ENCODE peak calls at places on chromosomes 13 and 19, in five cellular contexts. D is GM13977, O is Peyer's patch, H is stomach, K is OCI-LY7. C is an unnamed sample.

GRCh38 chr13:21717817-21718216 is 46.9 kb downstream of the FGF9 start:
- DNase-seq in D (no peak), O (no peak), H (no peak), K (no peak), C (no peak)

GRCh38 chr19:611506-611869 is 21.8 kb downstream of the HCN2 start:
- DNase-seq in D (no peak), O (no peak), H (no peak), K (no peak), C (no peak)

GRCh38 chr19:9958451-9958850 is 22.1 kb upstream of the OLFM2 start:
- DNase-seq in D (no peak), O (no peak), H (no peak), K (no peak), C (no peak)

GRCh38 chr13:99062593-99062992 is 84.7 kb upstream of the DOCK9 start:
- DNase-seq in D (no peak), O (no peak), H (no peak), K (no peak), C (no peak)

GRCh38 chr13:44188257-44188656 is 185.4 kb upstream of the SERP2 start:
- DNase-seq in D (no peak), O (no peak), H (no peak), K (no peak), C (no peak)

GRCh38 chr13:73064991-73065390 is 6.2 kb downstream of the KLF5 start:
- DNase-seq in D (no peak), O (no peak), H (no peak), K (no peak), C (no peak)

GRCh38 chr13:26624572-26624971 is 67.1 kb downstream of the WASF3 start:
- DNase-seq in D (no peak), O (no peak), H (no peak), K (no peak), C (no peak)

GRCh38 chr13:42832341-42833153 is 51.2 kb downstream of the FAM216B start:
- DNase-seq in D (no peak), O (no peak), H (peak), K (no peak), C (no peak)

GRCh38 chr19:3359850-3360493 is 6.4 kb upstream of the NFIC start:
- DNase-seq in D (peak), O (no peak), H (no peak), K (peak), C (no peak)

GRCh38 chr13:102768914-102769313 is 4.7 kb downstream of the TEX30 start:
- DNase-seq in D (no peak), O (no peak), H (no peak), K (no peak), C (no peak)

GRCh38 chr19:38793186-38793585 is 4.2 kb downstream of the LGALS7B start:
- DNase-seq in D (no peak), O (no peak), H (no peak), K (no peak), C (no peak)

GRCh38 chr13:98664047-98664446 is 87.1 kb upstream of the STK24 start:
- DNase-seq in D (no peak), O (no peak), H (no peak), K (no peak), C (peak)

GRCh38 chr13:50129923-50130685 is 114.9 kb downstream of the KCNRG start:
- DNase-seq in D (no peak), O (peak), H (no peak), K (peak), C (no peak)

GRCh38 chr13:21733475-21734311 is 62.8 kb downstream of the FGF9 start:
- DNase-seq in D (no peak), O (no peak), H (no peak), K (no peak), C (no peak)

GRCh38 chr13:84985860-84986259 is 813.4 kb downstream of the SLITRK6 start:
- DNase-seq in D (no peak), O (no peak), H (no peak), K (peak), C (no peak)

GRCh38 chr13:31614073-31614472 is 125.3 kb upstream of the RXFP2 start:
- DNase-seq in D (no peak), O (no peak), H (no peak), K (no peak), C (no peak)

GRCh38 chr19:1672038-1672768 is 19.8 kb upstream of the TCF3 start:
- DNase-seq in D (peak), O (peak), H (no peak), K (peak), C (no peak)

GRCh38 chr13:98454389-98454881 is 122.5 kb downstream of the STK24 start:
- DNase-seq in D (no peak), O (no peak), H (no peak), K (no peak), C (no peak)

GRCh38 chr13:93413972-93414717 is 187.5 kb downstream of the GPC6 start:
- DNase-seq in D (no peak), O (no peak), H (no peak), K (no peak), C (no peak)

GRCh38 chr13:30017880-30018279 is 167.5 kb upstream of the UBL3 start:
- DNase-seq in D (no peak), O (no peak), H (no peak), K (no peak), C (no peak)

GRCh38 chr19:7117248-7117647 is 47.7 kb downstream of the ZNF557 start:
- DNase-seq in D (no peak), O (no peak), H (no peak), K (no peak), C (no peak)

GRCh38 chr13:80862466-80862865 is 521.5 kb upstream of the SPRY2 start:
- DNase-seq in D (no peak), O (no peak), H (no peak), K (no peak), C (no peak)

GRCh38 chr19:46068345-46069258 is 27.8 kb upstream of the IGFL4 start:
- DNase-seq in D (no peak), O (no peak), H (no peak), K (no peak), C (no peak)

GRCh38 chr19:1068111-1069001 is 1.4 kb downstream of the ARHGAP45 start:
- DNase-seq in D (peak), O (peak), H (no peak), K (peak), C (no peak)

GRCh38 chr19:18457478-18458331 is 19.8 kb upstream of the ISYNA1 start:
- DNase-seq in D (no peak), O (no peak), H (no peak), K (no peak), C (no peak)

GRCh38 chr13:35621989-35622388 is 145.5 kb upstream of the MAB21L1 start:
- DNase-seq in D (no peak), O (no peak), H (no peak), K (no peak), C (no peak)

GRCh38 chr19:39846678-39847486 is 703 bp upstream of the FBL start:
- DNase-seq in D (no peak), O (no peak), H (no peak), K (no peak), C (no peak)

GRCh38 chr19:2058570-2059421 is 7.8 kb upstream of the MKNK2 start:
- DNase-seq in D (no peak), O (no peak), H (no peak), K (no peak), C (no peak)

GRCh38 chr13:51816604-51817254 is 12.8 kb upstream of the DHRS12 start:
- DNase-seq in D (no peak), O (no peak), H (no peak), K (no peak), C (no peak)

GRCh38 chr19:42323852-42324654 is 1.4 kb upstream of the MEGF8 start:
- DNase-seq in D (peak), O (peak), H (no peak), K (no peak), C (no peak)

GRCh38 chr13:102291587-102292218 is 110.1 kb downstream of the FGF14 start:
- DNase-seq in D (no peak), O (no peak), H (no peak), K (no peak), C (no peak)

GRCh38 chr13:101706651-101707050 is 254.2 kb downstream of the ITGBL1 start:
- DNase-seq in D (no peak), O (no peak), H (no peak), K (no peak), C (no peak)

GRCh38 chr19:32675720-32676185 is at the start of gene RGS9BP:
- DNase-seq in D (peak), O (peak), H (peak), K (no peak), C (no peak)

GRCh38 chr19:14479985-14480694 is 5.0 kb upstream of the PTGER1 start:
- DNase-seq in D (peak), O (peak), H (peak), K (peak), C (no peak)

GRCh38 chr13:22839554-22840286 is 341.1 kb upstream of the SGCG start:
- DNase-seq in D (no peak), O (no peak), H (no peak), K (no peak), C (no peak)

GRCh38 chr13:30738946-30739528 is 3.7 kb downstream of the ALOX5AP start:
- DNase-seq in D (no peak), O (no peak), H (no peak), K (no peak), C (no peak)

GRCh38 chr19:5540208-5540607 is 27.5 kb downstream of the TINCR start:
- DNase-seq in D (no peak), O (no peak), H (no peak), K (no peak), C (no peak)

GRCh38 chr19:47526798-47527197 is 11.9 kb upstream of the NAPA start:
- DNase-seq in D (no peak), O (no peak), H (no peak), K (no peak), C (no peak)
- TF ChIP-seq CTCF in D (no peak), O (no peak), H (no peak), K (no peak), C (no peak)

GRCh38 chr19:35458192-35458591 is 10.1 kb downstream of the FFAR2 start:
- DNase-seq in D (no peak), O (no peak), H (no peak), K (no peak), C (no peak)
- TF ChIP-seq CTCF in D (no peak), O (no peak), H (no peak), K (no peak), C (no peak)

GRCh38 chr19:29535984-29536508 is 10.3 kb downstream of the VSTM2B start:
- DNase-seq in D (no peak), O (no peak), H (peak), K (no peak), C (no peak)
- TF ChIP-seq CTCF in D (no peak), O (no peak), H (no peak), K (no peak), C (no peak)

DNA sequence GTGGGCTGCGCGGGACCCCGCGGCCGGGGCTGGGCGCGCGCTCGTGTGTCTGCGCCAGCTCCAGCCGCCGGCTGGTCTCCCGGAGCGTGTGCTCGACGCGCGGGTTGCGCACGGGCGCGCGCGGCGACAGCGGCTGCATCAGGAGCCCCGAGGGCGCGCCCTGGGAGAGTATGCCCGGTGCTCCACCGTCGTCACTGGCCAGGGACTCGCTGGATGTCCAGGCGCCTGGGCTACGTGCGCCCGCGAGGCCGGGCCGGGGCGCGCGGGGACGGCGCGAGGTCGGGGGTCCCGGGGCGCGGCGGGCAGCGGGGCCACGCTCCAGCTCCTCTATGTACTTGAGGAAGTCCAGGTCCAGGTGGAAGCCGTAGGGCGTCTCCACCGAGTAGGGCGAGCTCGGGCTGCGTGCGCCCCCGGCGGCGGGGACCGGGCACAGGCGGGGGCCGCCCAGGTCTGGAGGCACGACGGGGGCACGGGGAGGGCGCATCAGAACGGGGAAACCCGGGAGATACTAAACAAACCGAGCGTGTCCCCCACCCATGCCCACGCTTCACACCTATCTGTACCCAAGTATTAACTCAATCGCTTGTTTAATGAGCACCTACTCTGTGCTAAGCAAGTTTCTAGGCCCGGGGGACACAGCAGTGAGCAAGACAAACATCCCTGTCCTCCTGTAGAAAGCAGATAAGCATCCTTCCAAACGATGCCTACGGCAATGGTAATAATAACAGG is 7.6 kb downstream of the KANK3 start:
- DNase-seq in D (peak), O (no peak), H (no peak), K (no peak), C (no peak)
- TF ChIP-seq CTCF in D (peak), O (no peak), H (no peak), K (no peak), C (peak)

GRCh38 chr13:46728777-46729176 is 68.2 kb downstream of the ESD start:
- DNase-seq in D (peak), O (no peak), H (no peak), K (peak), C (no peak)
- TF ChIP-seq CTCF in D (peak), O (no peak), H (no peak), K (peak), C (peak)

C was measured in Panc1.